ENCODE peak calls at places on chromosomes 1 and 21, in five cellular contexts. V is AG04449; G is T-helper 9 cell; L is activated CD8-positive, alpha-beta memory T cell treated with anti-CD3 and anti-CD28 coated beads for 1 hour; F is NCI-H2171 treated with DMSO at 0.1 percent for 48 hours. C is an unnamed sample.

GRCh38 chr1:53557369-53557768 is 98.2 kb downstream of the DMRTB1 start:
- DNase-seq in L (no peak), V (no peak), F (no peak), G (no peak), C (no peak)

GRCh38 chr1:59177756-59178155 is 119.1 kb upstream of the FGGY start:
- DNase-seq in L (no peak), F (no peak), V (no peak), G (no peak), C (no peak)

GRCh38 chr1:228276361-228276831 is 68.6 kb downstream of the OBSCN start:
- DNase-seq in F (no peak), L (no peak), V (no peak), G (no peak), C (no peak)

GRCh38 chr1:20380175-20380574 is 89.5 kb downstream of the VWA5B1 start:
- DNase-seq in L (no peak), F (no peak), V (no peak), G (no peak), C (no peak)

GRCh38 chr1:33296082-33296458 is 24.8 kb downstream of the A3GALT2 start:
- DNase-seq in G (no peak), V (no peak), L (no peak), F (no peak), C (no peak)

GRCh38 chr1:8862528-8862927 is 16.0 kb downstream of the ENO1 start:
- DNase-seq in L (peak), V (no peak), F (no peak), G (no peak), C (no peak)

GRCh38 chr1:65149391-65149729 is 1.4 kb downstream of the AK4 start:
- DNase-seq in F (peak), V (no peak), L (no peak), G (no peak), C (no peak)

GRCh38 chr21:26840912-26841311 is 4.3 kb downstream of the ADAMTS1 start:
- DNase-seq in G (no peak), F (no peak), L (no peak), V (peak), C (peak)

GRCh38 chr21:44955803-44956175 is 16.0 kb downstream of the SLX9 start:
- DNase-seq in L (no peak), F (no peak), V (no peak), G (no peak), C (no peak)

GRCh38 chr1:5765465-5765864 is 226.8 kb downstream of the NPHP4 start:
- DNase-seq in G (no peak), L (no peak), V (no peak), F (peak), C (no peak)

GRCh38 chr1:21653744-21654100 is 15.4 kb downstream of the RAP1GAP start:
- DNase-seq in F (no peak), G (no peak), L (no peak), V (no peak), C (no peak)

GRCh38 chr1:61081637-61082335 is 575 bp upstream of the NFIA start:
- DNase-seq in G (peak), F (peak), V (no peak), L (no peak), C (no peak)

GRCh38 chr1:10236405-10237156 is 26.2 kb downstream of the KIF1B start:
- DNase-seq in G (no peak), L (no peak), F (no peak), V (peak), C (peak)

GRCh38 chr1:31848381-31848897 is 32.6 kb upstream of the SPOCD1 start:
- DNase-seq in G (peak), V (no peak), F (no peak), L (no peak), C (no peak)

GRCh38 chr21:32538147-32538792 is 47.1 kb downstream of the TCP10L start:
- DNase-seq in F (no peak), G (no peak), V (no peak), L (peak), C (no peak)

GRCh38 chr1:208527197-208527596 is 283.0 kb upstream of the PLXNA2 start:
- DNase-seq in L (no peak), G (no peak), F (no peak), V (no peak), C (no peak)

GRCh38 chr1:172751668-172752067 is 92.8 kb downstream of the FASLG start:
- DNase-seq in F (no peak), G (no peak), L (no peak), V (no peak), C (no peak)

GRCh38 chr1:2311184-2312032 is 79.9 kb downstream of the MORN1 start:
- DNase-seq in F (peak), V (no peak), L (peak), G (peak), C (no peak)

GRCh38 chr1:180173952-180174351 is 19.3 kb downstream of the QSOX1 start:
- DNase-seq in V (no peak), L (no peak), F (peak), G (no peak), C (peak)

GRCh38 chr1:41492341-41492848 is 7.9 kb upstream of the EDN2 start:
- DNase-seq in L (peak), V (no peak), G (peak), F (peak), C (no peak)